ENCODE peak calls at places on chromosome 12, in five cellular contexts. X is spleen, Y is IMR-90, R is PC-9, P is breast epithelium. I is an unnamed sample.

GRCh38 chr12:4969405-4969804 is 59.7 kb downstream of the KCNA1 start:
- DNase-seq in P (no peak), R (no peak), Y (no peak), X (no peak), I (no peak)

GRCh38 chr12:131473721-131474709 is 236.9 kb upstream of the SFSWAP start:
- DNase-seq in P (no peak), Y (no peak), R (no peak), X (peak; percentile 39), I (no peak)

GRCh38 chr12:98745578-98746391 is 100.7 kb downstream of the APAF1 start:
- DNase-seq in P (no peak), Y (peak; percentile 11), R (no peak), X (no peak), I (peak; percentile 87)

GRCh38 chr12:111791507-111791906 is 24.8 kb downstream of the ALDH2 start:
- DNase-seq in R (no peak), P (no peak), Y (no peak), X (no peak), I (no peak)

GRCh38 chr12:76820888-76821482 is 57.1 kb downstream of the ZDHHC17 start:
- DNase-seq in P (no peak), X (no peak), Y (peak; percentile 47), R (peak; percentile 7), I (no peak)

GRCh38 chr12:53500119-53500775 is 836 bp upstream of the TARBP2 start:
- DNase-seq in P (no peak), Y (peak; percentile 65), X (no peak), R (no peak), I (no peak)

GRCh38 chr12:123058471-123058870 is 78.0 kb downstream of the ARL6IP4 start:
- DNase-seq in X (no peak), R (no peak), Y (no peak), P (no peak), I (peak; percentile 70)

GRCh38 chr12:41605528-41606295 is 417.6 kb downstream of the PDZRN4 start:
- DNase-seq in X (no peak), P (no peak), R (no peak), Y (peak; percentile 1), I (no peak)

DNA sequence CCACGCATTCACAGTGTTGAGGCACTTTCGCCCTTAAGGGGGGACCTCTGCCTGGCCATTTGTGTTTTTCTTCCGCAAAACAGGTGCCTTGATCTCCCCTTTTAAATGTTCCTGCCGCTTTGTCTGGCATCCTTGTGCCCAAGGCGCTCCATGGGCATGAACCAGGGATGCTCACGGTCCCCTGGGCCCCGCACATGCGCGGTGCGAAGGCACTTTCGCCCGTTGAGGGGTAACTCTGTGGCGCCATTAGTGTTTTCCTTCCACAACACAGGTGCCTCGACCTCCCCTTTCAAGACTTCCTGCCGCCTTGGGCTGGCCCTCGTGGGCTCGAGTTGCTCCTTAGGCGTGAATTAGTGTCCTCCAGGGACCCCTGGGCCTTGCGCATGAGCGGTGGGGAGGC is 335.5 kb downstream of the ALG10 start:
- DNase-seq in Y (no peak), R (no peak), P (no peak), X (no peak), I (no peak)
- H3K9me3 ChIP-seq in Y (peaks cover 37% of the 10 kb centered on the region), R (no peaks in the 10 kb centered on the region), P (peaks cover 95% of the 10 kb centered on the region), X (peaks cover 100% of the 10 kb centered on the region), I (peaks cover 83% of the 10 kb centered on the region)

DNA sequence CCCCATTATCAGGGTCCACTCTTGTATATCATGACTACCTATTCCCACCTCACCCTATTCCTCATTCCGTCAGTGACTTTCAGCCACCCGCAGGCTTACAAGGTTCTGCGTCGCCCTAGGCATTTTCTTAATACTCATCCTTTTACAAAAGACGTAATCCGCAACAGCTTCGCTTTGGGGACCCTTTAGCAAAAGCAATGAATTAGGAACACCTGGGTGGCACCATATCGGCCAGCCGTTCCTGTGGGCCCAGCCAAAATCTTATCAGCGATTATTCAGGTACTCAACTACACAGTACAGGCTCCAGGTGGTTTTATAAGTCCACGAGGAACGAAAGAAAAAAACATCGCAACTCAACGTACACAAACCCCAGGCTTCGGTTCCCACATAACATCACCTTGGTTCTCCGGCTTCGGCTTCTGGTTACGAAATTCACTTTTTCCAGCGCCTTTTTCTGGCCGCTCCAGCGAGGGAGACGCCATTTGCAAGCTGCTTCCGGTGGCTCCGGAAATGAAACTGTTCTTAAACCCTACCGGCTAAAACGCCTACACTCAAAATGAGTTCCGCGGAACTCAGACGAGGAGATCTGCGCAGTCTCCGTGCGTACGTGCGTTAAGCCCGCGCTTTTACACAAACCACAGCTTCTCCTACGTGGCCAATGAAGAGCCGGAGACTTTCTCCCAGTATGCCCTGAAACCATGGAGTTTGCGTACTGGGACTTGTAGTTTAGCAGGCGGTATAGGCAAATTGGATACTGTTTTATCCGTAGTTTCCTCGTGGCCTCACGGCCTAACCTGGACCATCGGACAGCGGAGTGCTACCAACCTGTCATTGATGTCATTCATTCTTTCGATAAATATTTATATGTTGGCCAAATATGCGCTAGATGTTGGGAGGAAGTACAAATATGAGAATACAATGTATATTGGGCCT is at the start of gene KRR1:
- DNase-seq in X (peak; percentile 95), R (peak; percentile 81), Y (peak; percentile 99), P (peak; percentile 84), I (peak; percentile 95)
- TF ChIP-seq CTCF in X (peak; percentile 21), R (no peak), Y (no peak), P (peak; percentile 29), I (peak; percentile 29)

DNA sequence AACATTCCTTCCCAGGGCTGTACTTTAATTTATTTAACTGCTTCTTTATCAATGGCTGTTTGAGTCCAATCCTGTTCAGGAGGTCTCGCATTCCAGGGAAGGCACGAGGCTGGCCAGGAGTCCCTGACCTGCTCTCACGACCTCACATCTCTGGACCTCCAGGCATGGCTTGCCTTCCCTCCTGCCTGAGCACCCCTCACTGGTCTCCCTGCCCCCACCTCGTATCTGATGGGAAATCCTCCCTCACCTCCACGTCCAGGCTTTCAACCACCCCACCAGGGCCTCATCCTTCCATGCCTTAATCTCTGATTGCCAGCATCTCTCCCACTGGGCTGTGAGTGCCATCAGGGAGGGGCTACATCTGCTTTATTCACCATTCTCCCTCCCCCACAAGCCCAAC is 29.0 kb downstream of the PRKAB1 start:
- DNase-seq in Y (no peak), X (no peak), R (no peak), P (no peak), I (no peak)
- H3K27ac ChIP-seq in Y (no peak overlapping the region), X (no peak overlapping the region), R (no peak overlapping the region), P (no peak overlapping the region), I (no peak overlapping the region)

DNA sequence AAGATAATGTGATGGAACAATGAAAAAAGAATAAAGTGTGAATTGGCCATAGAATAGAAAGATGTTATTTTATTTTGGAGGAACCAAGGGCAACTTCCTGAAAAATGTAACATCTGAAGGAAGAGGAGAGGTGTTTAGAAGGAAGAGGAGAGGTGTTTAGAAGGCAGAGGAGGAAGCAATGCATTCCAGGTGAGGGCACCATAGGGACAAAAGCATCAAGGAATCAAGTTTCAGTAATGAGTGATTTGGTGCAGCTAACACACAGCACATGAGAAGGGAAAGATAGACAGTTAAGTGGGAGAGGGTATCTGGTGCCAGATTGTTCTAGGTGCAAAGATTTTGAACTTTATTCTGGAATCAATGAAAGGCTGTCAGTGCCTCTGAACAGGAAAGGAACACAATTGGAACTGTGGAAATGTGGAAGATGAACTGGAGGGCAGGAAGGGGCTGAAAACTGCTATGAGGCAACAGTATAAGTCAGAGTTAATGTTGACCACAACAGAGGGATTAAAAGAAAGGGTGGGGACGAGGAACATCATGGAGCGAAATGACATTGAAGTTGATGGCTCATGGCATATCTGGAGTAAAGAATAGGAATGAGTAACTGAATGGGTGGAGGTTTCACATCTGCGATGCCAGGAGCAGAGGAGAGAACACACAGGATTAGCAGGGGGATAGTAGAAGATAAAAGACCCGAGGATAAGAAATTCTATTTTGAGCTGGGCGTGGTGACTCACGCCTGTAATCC is 326.6 kb downstream of the LRIG3 start:
- DNase-seq in P (no peak), Y (no peak), R (no peak), X (no peak), I (no peak)
- H3K9me3 ChIP-seq in P (no peaks in the 10 kb centered on the region), Y (no peaks in the 10 kb centered on the region), R (no peaks in the 10 kb centered on the region), X (no peaks in the 10 kb centered on the region), I (no peaks in the 10 kb centered on the region)

GRCh38 chr12:26298785-26299621 is 103.6 kb downstream of the SSPN start:
- DNase-seq in X (no peak), P (no peak), Y (peak; percentile 83), R (peak; percentile 49), I (no peak)
- TF ChIP-seq CTCF in X (peak; percentile 25), P (peak; percentile 67), Y (peak; percentile 39), R (peak; percentile 62), I (peak; percentile 53)

GRCh38 chr12:109982211-109982610 is 14.0 kb downstream of the GIT2 start:
- DNase-seq in X (no peak), P (no peak), Y (peak; percentile 52), R (no peak), I (no peak)
- H3K27ac ChIP-seq in X (no peak overlapping the region), P (no peak overlapping the region), Y (no peak overlapping the region), R (no peak overlapping the region), I (no peak overlapping the region)

GRCh38 chr12:14244876-14245669 is 120.4 kb upstream of the ATF7IP start:
- DNase-seq in P (no peak), Y (no peak), X (no peak), R (no peak), I (no peak)

GRCh38 chr12:14247166-14247565 is 118.3 kb upstream of the ATF7IP start:
- DNase-seq in R (no peak), X (no peak), P (no peak), Y (no peak), I (no peak)

GRCh38 chr12:14239935-14240872 is 125.3 kb upstream of the ATF7IP start:
- DNase-seq in Y (no peak), R (peak; percentile 94), X (no peak), P (no peak), I (peak; percentile 51)

GRCh38 chr12:14240873-14241220 is 124.6 kb upstream of the ATF7IP start:
- DNase-seq in P (no peak), R (no peak), X (no peak), Y (no peak), I (no peak)

GRCh38 chr12:14243941-14244340 is 121.5 kb upstream of the ATF7IP start:
- DNase-seq in P (no peak), Y (no peak), R (no peak), X (no peak), I (no peak)
- H3K9me3 ChIP-seq in P (peaks cover 19% of the 10 kb centered on the region), Y (peaks cover 5% of the 10 kb centered on the region), R (peaks cover 20% of the 10 kb centered on the region), X (peaks cover 40% of the 10 kb centered on the region), I (peaks cover 13% of the 10 kb centered on the region)

GRCh38 chr12:102962986-102963385 is 5.5 kb downstream of the ASCL1 start:
- DNase-seq in P (no peak), R (no peak), X (no peak), Y (no peak), I (no peak)

GRCh38 chr12:102962532-102962931 is 5.1 kb downstream of the ASCL1 start:
- DNase-seq in X (no peak), Y (no peak), P (no peak), R (no peak), I (no peak)

GRCh38 chr12:102959391-102959790 is 1.9 kb downstream of the ASCL1 start:
- DNase-seq in X (no peak), R (no peak), P (no peak), Y (no peak), I (no peak)

GRCh38 chr12:102961488-102961801 is 4.0 kb downstream of the ASCL1 start:
- DNase-seq in Y (no peak), P (no peak), R (no peak), X (no peak), I (no peak)

GRCh38 chr12:102960766-102961487 is 3.5 kb downstream of the ASCL1 start:
- DNase-seq in X (no peak), P (no peak), R (no peak), Y (no peak), I (no peak)
- TF ChIP-seq CTCF in X (no peak), P (no peak), R (no peak), Y (no peak), I (no peak)

I was measured in upper lobe of left lung.